ENCODE peak calls at places on chromosome 3, in four cellular contexts. W, R, T and I are unnamed samples.

GRCh38 chr3:193446975-193447602 is 68.5 kb upstream of the ATP13A5 start:
- DNase-seq in R (no peak), W (no peak), T (no peak), I (no peak)

GRCh38 chr3:127665586-127665985 is 7.2 kb upstream of the ABTB1 start:
- DNase-seq in T (no peak), W (no peak), R (no peak), I (no peak)

GRCh38 chr3:66609660-66610547 is 109.1 kb upstream of the LRIG1 start:
- DNase-seq in T (no peak), W (peak), R (no peak), I (peak)

GRCh38 chr3:10666621-10667020 is 149.4 kb upstream of the SLC6A11 start:
- DNase-seq in R (peak), T (no peak), W (no peak), I (no peak)

GRCh38 chr3:194906229-194906629 is 220.5 kb downstream of the FAM43A start:
- DNase-seq in R (no peak), T (no peak), W (no peak), I (no peak)

GRCh38 chr3:117322866-117323265 is 613.3 kb downstream of the TUSC7 start:
- DNase-seq in T (no peak), W (no peak), R (no peak), I (no peak)

GRCh38 chr3:126416943-126417342 is 22.2 kb downstream of the CFAP100 start:
- DNase-seq in W (no peak), R (no peak), T (no peak), I (no peak)

GRCh38 chr3:189687475-189687874 is 56.3 kb downstream of the TP63 start:
- DNase-seq in T (no peak), R (no peak), W (no peak), I (no peak)

GRCh38 chr3:146421814-146422748 is 47.3 kb downstream of the PLSCR2 start:
- DNase-seq in W (no peak), R (no peak), T (no peak), I (peak)

GRCh38 chr3:9769426-9770275 is at the start of gene CAMK1:
- DNase-seq in W (no peak), T (no peak), R (peak), I (no peak)

GRCh38 chr3:14425574-14426304 is 23.3 kb downstream of the SLC6A6 start:
- DNase-seq in R (peak), W (no peak), T (peak), I (no peak)

GRCh38 chr3:99499235-99499798 is 139.1 kb upstream of the COL8A1 start:
- DNase-seq in W (peak), T (no peak), R (peak), I (no peak)

GRCh38 chr3:85560088-85560790 is 601.5 kb downstream of the CADM2 start:
- DNase-seq in W (no peak), T (no peak), R (peak), I (no peak)

GRCh38 chr3:14162178-14162577 is 16.2 kb downstream of the XPC start:
- DNase-seq in R (no peak), T (no peak), W (no peak), I (no peak)

GRCh38 chr3:69890691-69891090 is 108.8 kb upstream of the SAMMSON start:
- DNase-seq in W (no peak), T (no peak), R (no peak), I (no peak)

GRCh38 chr3:74402821-74403220 is 211.6 kb downstream of the CNTN3 start:
- DNase-seq in W (no peak), R (no peak), T (no peak), I (no peak)

GRCh38 chr3:40306336-40306735 is 3.2 kb upstream of the EIF1B start:
- DNase-seq in W (no peak), T (no peak), R (no peak), I (no peak)

GRCh38 chr3:135311699-135312098 is 516.6 kb downstream of the EPHB1 start:
- DNase-seq in W (no peak), R (no peak), T (no peak), I (no peak)

GRCh38 chr3:31364711-31365110 is 168.0 kb upstream of the STT3B start:
- DNase-seq in W (no peak), T (no peak), R (no peak), I (no peak)